ENCODE peak calls at places on chromosome 6, in ten cellular contexts. L is NAMALWA, R is KG1, D is Calu3, B is C1 segment of cervical spinal cord, S is glutamatergic neuron, Z is germinal center, Q is GDM1, T is HEK293T, X is fibroblast of pulmonary artery. V is an unnamed sample.

GRCh38 chr6:50986319-50986718 is 167.6 kb downstream of the TFAP2B start:
- DNase-seq in L (no peak), B (no peak), T (no peak), R (no peak), S (no peak), Z (no peak), D (no peak), Q (no peak), X (no peak), V (no peak)

GRCh38 chr6:30154709-30155521 is 6.1 kb downstream of the TRIM10 start:
- DNase-seq in B (no peak), X (peak; percentile 75), R (no peak), S (no peak), D (peak; percentile 51), L (no peak), Q (no peak), T (no peak), Z (no peak), V (no peak)

GRCh38 chr6:6508603-6509002 is 79.9 kb upstream of the LY86 start:
- DNase-seq in Z (no peak), Q (no peak), R (no peak), B (no peak), X (no peak), D (no peak), S (no peak), L (no peak), T (no peak), V (no peak)

GRCh38 chr6:154613137-154613676 is 102.7 kb upstream of the CNKSR3 start:
- DNase-seq in X (peak; percentile 67), R (no peak), Q (no peak), Z (no peak), B (no peak), D (peak; percentile 2), S (no peak), L (no peak), T (no peak), V (no peak)

GRCh38 chr6:141359953-141360352 is 772.8 kb upstream of the GJE1 start:
- DNase-seq in D (no peak), Z (no peak), X (peak; percentile 83), R (no peak), B (no peak), T (no peak), L (no peak), Q (no peak), S (no peak), V (no peak)

GRCh38 chr6:4931530-4932505 is 72.0 kb downstream of the RPP40 start:
- DNase-seq in B (no peak), Z (no peak), S (no peak), R (no peak), T (no peak), D (peak; percentile 12), Q (no peak), L (no peak), X (no peak), V (no peak)

GRCh38 chr6:170289108-170289931 is 1.6 kb downstream of the DLL1 start:
- DNase-seq in D (no peak), X (no peak), Z (no peak), Q (no peak), L (no peak), S (no peak), R (no peak), T (no peak), B (no peak), V (no peak)

GRCh38 chr6:6730831-6731230 is 142.3 kb downstream of the LY86 start:
- DNase-seq in Z (no peak), R (no peak), D (no peak), S (no peak), T (no peak), L (no peak), Q (no peak), X (peak; percentile 89), B (no peak), V (no peak)

GRCh38 chr6:82251942-82252341 is 4.4 kb upstream of the IBTK start:
- DNase-seq in X (peak; percentile 71), B (no peak), T (peak; percentile 14), R (peak; percentile 27), L (peak; percentile 64), Q (no peak), S (no peak), Z (peak; percentile 32), D (peak; percentile 19), V (peak; percentile 37)

V was measured in HCT116.